ENCODE peak calls at places on chromosome 3, in seven cellular contexts. L is bronchial epithelial cell, I is choroid plexus epithelial cell, T is cardiac muscle cell, G is GM12878, O is Peyer's patch, U is lower leg skin. N is an unnamed sample.

GRCh38 chr3:50156991-50157493 is 1.9 kb downstream of the SEMA3F start:
- DNase-seq in L (no peak), I (peak; percentile 25), T (peak; percentile 46), G (no peak), O (peak; percentile 65), U (no peak), N (no peak)

GRCh38 chr3:32922078-32922477 is 29.4 kb upstream of the CCR4 start:
- DNase-seq in L (no peak), I (no peak), T (no peak), G (no peak), O (no peak), U (no peak), N (no peak)

GRCh38 chr3:187291001-187291511 is 481 bp downstream of the MASP1 start:
- DNase-seq in L (no peak), I (peak; percentile 56), T (peak; percentile 49), G (no peak), O (no peak), U (no peak), N (peak; percentile 43)

GRCh38 chr3:60176614-60177013 is 1074.6 kb downstream of the FHIT start:
- DNase-seq in L (no peak), I (no peak), T (no peak), G (no peak), O (no peak), U (no peak), N (no peak)

GRCh38 chr3:192869131-192870027 is 48.3 kb downstream of the MB21D2 start:
- DNase-seq in L (peak; percentile 46), I (no peak), T (peak; percentile 56), G (no peak), O (no peak), U (no peak), N (peak; percentile 25)

GRCh38 chr3:34207826-34208225 is 409.4 kb downstream of the PDCD6IP start:
- DNase-seq in L (no peak), I (peak; percentile 26), T (no peak), G (no peak), O (no peak), U (no peak), N (no peak)

GRCh38 chr3:59327324-59327939 is 277.6 kb upstream of the CFAP20DC start:
- DNase-seq in L (peak; percentile 99), I (peak; percentile 76), T (peak; percentile 34), G (no peak), O (no peak), U (no peak), N (no peak)

GRCh38 chr3:40877651-40878463 is 321.4 kb upstream of the CTNNB1 start:
- DNase-seq in L (peak; percentile 15), I (peak; percentile 79), T (peak; percentile 92), G (no peak), O (peak; percentile 53), U (peak; percentile 87), N (peak; percentile 72)

GRCh38 chr3:155079795-155080546 is at the start of gene MME:
- DNase-seq in L (no peak), I (peak; percentile 69), T (peak; percentile 83), G (no peak), O (peak; percentile 91), U (peak; percentile 86), N (no peak)

GRCh38 chr3:50205719-50206276 is 727 bp downstream of the SLC38A3 start:
- DNase-seq in L (peak; percentile 22), I (peak; percentile 24), T (no peak), G (no peak), O (peak; percentile 60), U (no peak), N (no peak)

GRCh38 chr3:185330644-185331043 is 32.3 kb upstream of the MAP3K13 start:
- DNase-seq in L (peak; percentile 52), I (no peak), T (no peak), G (no peak), O (no peak), U (no peak), N (no peak)

DNA sequence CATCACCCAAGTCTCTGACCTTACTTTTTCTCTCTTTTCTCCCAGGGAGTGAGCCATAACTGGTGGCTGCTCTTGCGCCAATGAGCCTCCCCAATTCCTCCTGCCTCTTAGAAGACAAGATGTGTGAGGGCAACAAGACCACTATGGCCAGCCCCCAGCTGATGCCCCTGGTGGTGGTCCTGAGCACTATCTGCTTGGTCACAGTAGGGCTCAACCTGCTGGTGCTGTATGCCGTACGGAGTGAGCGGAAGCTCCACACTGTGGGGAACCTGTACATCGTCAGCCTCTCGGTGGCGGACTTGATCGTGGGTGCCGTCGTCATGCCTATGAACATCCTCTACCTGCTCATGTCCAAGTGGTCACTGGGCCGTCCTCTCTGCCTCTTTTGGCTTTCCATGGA is 13.2 kb upstream of the ATG7 start:
- DNase-seq in L (no peak), I (no peak), T (no peak), G (no peak), O (no peak), U (no peak), N (no peak)
- TF ChIP-seq CTCF in L (no peak), I (peak; percentile 12), T (no peak), G (no peak), O (no peak), U (no peak), N (no peak)

GRCh38 chr3:150239764-150240163 is 168.3 kb upstream of the TSC22D2 start:
- DNase-seq in L (no peak), I (no peak), T (no peak), G (no peak), O (no peak), U (no peak), N (no peak)

GRCh38 chr3:150237490-150237889 is 170.6 kb upstream of the TSC22D2 start:
- DNase-seq in L (peak; percentile 92), I (peak; percentile 20), T (peak; percentile 47), G (no peak), O (no peak), U (no peak), N (peak; percentile 71)

GRCh38 chr3:150236683-150237082 is 171.4 kb upstream of the TSC22D2 start:
- DNase-seq in L (no peak), I (peak; percentile 19), T (peak; percentile 55), G (no peak), O (no peak), U (no peak), N (no peak)

GRCh38 chr3:150238995-150239612 is 169.0 kb upstream of the TSC22D2 start:
- DNase-seq in L (peak; percentile 64), I (peak; percentile 56), T (no peak), G (no peak), O (no peak), U (no peak), N (no peak)

GRCh38 chr3:150238043-150238802 is 169.9 kb upstream of the TSC22D2 start:
- DNase-seq in L (peak; percentile 48), I (no peak), T (peak; percentile 52), G (no peak), O (no peak), U (no peak), N (no peak)
- H3K4me3 ChIP-seq in L (no peak overlapping the region), I (no peak overlapping the region), T (no peak overlapping the region), G (no peak overlapping the region), O (no peak overlapping the region), U (no peak overlapping the region), N (no peak overlapping the region)

GRCh38 chr3:168249539-168250414 is 154.1 kb upstream of the GOLIM4 start:
- DNase-seq in L (peak; percentile 50), I (peak; percentile 69), T (peak; percentile 72), G (no peak), O (peak; percentile 72), U (peak; percentile 87), N (peak; percentile 19)
- TF ChIP-seq CTCF in L (peak; percentile 49), I (peak; percentile 36), T (peak; percentile 37), G (peak; percentile 51), O (no peak), U (no peak), N (no peak)

DNA sequence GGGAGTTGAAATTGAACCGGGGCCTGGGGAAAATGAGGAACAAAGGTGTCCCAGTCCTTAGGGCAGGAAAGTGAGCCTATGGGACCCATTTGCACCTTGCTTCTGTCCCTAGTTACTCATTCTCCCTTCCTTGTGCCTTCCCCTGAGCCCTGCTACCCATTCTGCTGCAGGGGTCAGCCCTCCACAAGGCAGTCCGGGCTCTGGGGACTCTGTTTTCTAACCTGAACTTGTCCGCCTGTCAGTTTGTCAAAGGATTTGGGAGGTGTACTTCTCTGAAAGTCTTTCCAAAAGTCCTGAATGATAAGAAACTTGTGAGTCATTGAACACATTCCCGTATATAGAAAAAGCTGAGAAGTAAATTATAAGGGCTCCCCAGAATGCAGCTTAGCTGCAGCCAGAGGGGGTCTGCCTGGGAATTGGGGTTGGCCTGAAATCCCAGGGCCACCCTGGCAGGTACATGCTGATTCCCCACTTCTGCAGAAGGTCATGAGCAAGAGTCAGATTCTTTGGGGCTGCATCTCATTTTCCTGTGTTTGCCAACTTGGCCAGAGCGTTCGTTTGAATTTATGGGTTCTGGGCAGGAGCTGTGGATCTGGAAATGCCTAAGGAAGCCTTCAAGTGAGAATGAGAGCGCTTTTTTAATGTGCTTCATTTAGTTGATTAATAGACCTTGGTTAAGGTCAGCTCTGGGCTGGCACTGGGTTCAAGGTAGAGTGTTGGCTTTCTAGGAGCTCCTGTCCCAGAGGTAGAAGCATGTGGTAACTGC is 2.9 kb downstream of the SLC6A6 start:
- DNase-seq in L (no peak), I (no peak), T (peak; percentile 44), G (no peak), O (no peak), U (no peak), N (peak; percentile 66)
- H3K4me3 ChIP-seq in L (no peak overlapping the region), I (no peak overlapping the region), T (no peak overlapping the region), G (peak overlapping the region; percentile 89), O (peak overlapping the region; percentile 91), U (no peak overlapping the region), N (peak overlapping the region; percentile 97)

GRCh38 chr3:190120161-190121060 is at the start of gene P3H2:
- DNase-seq in L (peak; percentile 80), I (peak; percentile 94), T (peak; percentile 96), G (no peak), O (peak; percentile 76), U (peak; percentile 91), N (peak; percentile 80)
- TF ChIP-seq CTCF in L (peak; percentile 65), I (peak; percentile 66), T (peak; percentile 63), G (peak; percentile 36), O (no peak), U (no peak), N (peak; percentile 77)

GRCh38 chr3:9809615-9810356 is at the start of gene TTLL3:
- DNase-seq in L (peak; percentile 25), I (peak; percentile 65), T (peak; percentile 70), G (no peak), O (peak; percentile 86), U (peak; percentile 95), N (peak; percentile 81)

GRCh38 chr3:9812870-9813483 is 2.9 kb downstream of the TTLL3 start:
- DNase-seq in L (no peak), I (no peak), T (no peak), G (no peak), O (no peak), U (peak; percentile 73), N (no peak)

GRCh38 chr3:9810357-9810726 is 280 bp downstream of the TTLL3 start:
- DNase-seq in L (no peak), I (no peak), T (no peak), G (no peak), O (no peak), U (no peak), N (no peak)

GRCh38 chr3:9809239-9809614 is 835 bp upstream of the TTLL3 start:
- DNase-seq in L (peak; percentile 32), I (no peak), T (no peak), G (no peak), O (no peak), U (no peak), N (no peak)

DNA sequence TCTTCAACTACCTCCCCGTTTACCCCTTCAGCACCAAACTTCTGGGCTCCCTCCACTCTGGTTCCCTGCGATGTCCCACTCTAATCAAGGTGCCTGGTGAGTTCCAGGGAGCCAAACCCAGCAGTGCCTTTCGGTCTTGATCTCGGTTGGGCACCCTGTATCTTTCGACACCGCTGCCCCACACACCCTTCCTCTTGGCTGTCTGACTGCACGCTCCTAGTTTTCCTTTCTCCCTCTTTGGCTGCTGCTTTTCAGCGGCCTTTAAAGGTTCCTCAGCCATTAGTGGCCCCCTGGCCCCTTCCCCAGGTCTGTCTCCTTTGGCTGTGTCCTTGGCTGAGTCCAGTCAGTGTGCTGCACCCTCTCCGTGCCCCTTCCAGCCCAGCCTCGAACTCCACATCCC is 784 bp downstream of the TTLL3 start:
- DNase-seq in L (no peak), I (no peak), T (no peak), G (no peak), O (no peak), U (no peak), N (no peak)
- H3K4me3 ChIP-seq in L (peak overlapping the region; percentile 55), I (peak overlapping the region; percentile 64), T (no peak overlapping the region), G (no peak overlapping the region), O (peak overlapping the region; percentile 92), U (peak overlapping the region; percentile 48), N (peak overlapping the region; percentile 68)

N was measured in uterus.